ENCODE peak calls at places on chromosome 13, in six cellular contexts. J is DND-41; Q is stimulated activated CD4-positive, alpha-beta T cell treated with anti-CD3 and anti-CD28 coated beads, Interleukin-4, amount 100 ng/mL, for 4 hours; W is cardiac fibroblast; G is osteocyte; K is activated naive CD8-positive, alpha-beta T cell treated with anti-CD3 and anti-CD28 coated beads for 36 hours. Z is an unnamed sample.

GRCh38 chr13:42215578-42216421 is 56.2 kb upstream of the AKAP11 start:
- DNase-seq in J (peak), Q (peak), W (peak), G (no peak), K (peak), Z (peak)

GRCh38 chr13:110499621-110500281 is 61.8 kb downstream of the RAB20 start:
- DNase-seq in J (no peak), Q (no peak), W (peak), G (no peak), K (no peak), Z (no peak)

GRCh38 chr13:31159306-31159705 is 2.4 kb downstream of the HSPH1 start:
- DNase-seq in J (no peak), Q (no peak), W (no peak), G (no peak), K (no peak), Z (no peak)

GRCh38 chr13:84574851-84575250 is 692.6 kb upstream of the SLITRK1 start:
- DNase-seq in J (no peak), Q (no peak), W (peak), G (no peak), K (no peak), Z (no peak)

GRCh38 chr13:106036870-106037269 is 498.6 kb downstream of the EFNB2 start:
- DNase-seq in J (no peak), Q (no peak), W (no peak), G (no peak), K (no peak), Z (no peak)

GRCh38 chr13:52617070-52618060 is 24.9 kb upstream of the HNRNPA1L2 start:
- DNase-seq in J (peak), Q (peak), W (peak), G (peak), K (peak), Z (peak)

GRCh38 chr13:60091573-60091972 is 72.2 kb downstream of the DIAPH3 start:
- DNase-seq in J (no peak), Q (no peak), W (no peak), G (no peak), K (no peak), Z (no peak)

GRCh38 chr13:22812793-22813192 is 368.0 kb upstream of the SGCG start:
- DNase-seq in J (no peak), Q (no peak), W (no peak), G (no peak), K (no peak), Z (no peak)

GRCh38 chr13:20902438-20903163 is at the start of gene XPO4:
- DNase-seq in J (peak), Q (peak), W (peak), G (peak), K (peak), Z (peak)

GRCh38 chr13:51292000-51292550 is 47.4 kb upstream of the SERPINE3 start:
- DNase-seq in J (no peak), Q (no peak), W (peak), G (no peak), K (no peak), Z (no peak)

GRCh38 chr13:93744033-93744432 is 517.4 kb downstream of the GPC6 start:
- DNase-seq in J (no peak), Q (no peak), W (no peak), G (no peak), K (no peak), Z (no peak)

GRCh38 chr13:100149389-100149788 is 60.5 kb downstream of the PCCA start:
- DNase-seq in J (no peak), Q (no peak), W (no peak), G (no peak), K (no peak), Z (no peak)

GRCh38 chr13:80612804-80613203 is 271.9 kb upstream of the SPRY2 start:
- DNase-seq in J (no peak), Q (no peak), W (no peak), G (no peak), K (no peak), Z (no peak)

GRCh38 chr13:32205426-32206096 is 109.6 kb downstream of the ZAR1L start:
- DNase-seq in J (no peak), Q (no peak), W (no peak), G (no peak), K (no peak), Z (no peak)

GRCh38 chr13:59527500-59527899 is 636.2 kb downstream of the DIAPH3 start:
- DNase-seq in J (no peak), Q (no peak), W (no peak), G (no peak), K (no peak), Z (no peak)

GRCh38 chr13:24293761-24294160 is 15.6 kb upstream of the C1QTNF9 start:
- DNase-seq in J (no peak), Q (no peak), W (no peak), G (no peak), K (no peak), Z (no peak)

GRCh38 chr13:79483302-79483701 is 2.3 kb downstream of the NDFIP2 start:
- DNase-seq in J (no peak), Q (no peak), W (peak), G (no peak), K (no peak), Z (no peak)

GRCh38 chr13:51249767-51250741 is 27.9 kb downstream of the FAM124A start:
- DNase-seq in J (no peak), Q (no peak), W (peak), G (no peak), K (no peak), Z (peak)

GRCh38 chr13:98576963-98577822 is at the start of gene STK24:
- DNase-seq in J (peak), Q (peak), W (peak), G (peak), K (peak), Z (peak)

GRCh38 chr13:52713894-52714293 is 25.7 kb downstream of the CNMD start:
- DNase-seq in J (no peak), Q (no peak), W (no peak), G (no peak), K (no peak), Z (no peak)

GRCh38 chr13:50692396-50692915 is 151.0 kb downstream of the DLEU7 start:
- DNase-seq in J (no peak), Q (no peak), W (peak), G (no peak), K (no peak), Z (no peak)

GRCh38 chr13:33380487-33381079 is 95.0 kb upstream of the STARD13 start:
- DNase-seq in J (no peak), Q (no peak), W (no peak), G (no peak), K (no peak), Z (no peak)

GRCh38 chr13:74287672-74288169 is 153.5 kb upstream of the KLF12 start:
- DNase-seq in J (peak), Q (peak), W (peak), G (no peak), K (peak), Z (peak)

GRCh38 chr13:32175307-32175706 is 139.9 kb downstream of the ZAR1L start:
- DNase-seq in J (no peak), Q (no peak), W (no peak), G (no peak), K (no peak), Z (no peak)

GRCh38 chr13:36453518-36453917 is 21.2 kb downstream of the CCNA1 start:
- DNase-seq in J (no peak), Q (no peak), W (peak), G (no peak), K (no peak), Z (no peak)

GRCh38 chr13:94481966-94482365 is 2.5 kb upstream of the DCT start:
- DNase-seq in J (no peak), Q (no peak), W (peak), G (no peak), K (no peak), Z (no peak)

GRCh38 chr13:98142427-98143156 is at the start of gene FARP1:
- DNase-seq in J (no peak), Q (peak), W (peak), G (peak), K (peak), Z (peak)